ENCODE peak calls at places on chromosome 2, in five cellular contexts. A is SK-N-SH, Z is GM12878, Q is HCT116, D is K562. L is an unnamed sample.

GRCh38 chr2:216664593-216665034 is 30.7 kb downstream of the IGFBP5 start:
- DNase-seq in Q (no peak), Z (no peak), D (peak; percentile 71), A (peak; percentile 55), L (peak; percentile 43)

GRCh38 chr2:178287652-178288344 is 93.5 kb downstream of the OSBPL6 start:
- DNase-seq in A (no peak), Q (no peak), D (no peak), Z (no peak), L (peak; percentile 67)

GRCh38 chr2:64538764-64539433 is 14.8 kb downstream of the AFTPH start:
- DNase-seq in D (no peak), Z (peak; percentile 49), A (no peak), Q (no peak), L (no peak)

GRCh38 chr2:96764253-96764637 is 3.5 kb downstream of the CNNM4 start:
- DNase-seq in Q (no peak), Z (no peak), D (no peak), A (peak; percentile 57), L (no peak)

GRCh38 chr2:117850461-117850860 is 36.0 kb downstream of the DDX18 start:
- DNase-seq in Q (no peak), Z (no peak), A (no peak), D (no peak), L (no peak)

GRCh38 chr2:78145997-78146722 is 624.0 kb upstream of the LRRTM4 start:
- DNase-seq in A (no peak), D (no peak), Q (no peak), Z (no peak), L (no peak)

GRCh38 chr2:230153390-230153976 is 66.3 kb downstream of the SP110 start:
- DNase-seq in Q (no peak), A (no peak), D (no peak), Z (no peak), L (no peak)

GRCh38 chr2:72779495-72779894 is 46.3 kb downstream of the EXOC6B start:
- DNase-seq in D (no peak), Z (no peak), A (no peak), Q (no peak), L (no peak)

GRCh38 chr2:12719400-12720104 is 2.8 kb downstream of the TRIB2 start:
- DNase-seq in Q (no peak), D (no peak), A (no peak), Z (no peak), L (peak; percentile 30)

DNA sequence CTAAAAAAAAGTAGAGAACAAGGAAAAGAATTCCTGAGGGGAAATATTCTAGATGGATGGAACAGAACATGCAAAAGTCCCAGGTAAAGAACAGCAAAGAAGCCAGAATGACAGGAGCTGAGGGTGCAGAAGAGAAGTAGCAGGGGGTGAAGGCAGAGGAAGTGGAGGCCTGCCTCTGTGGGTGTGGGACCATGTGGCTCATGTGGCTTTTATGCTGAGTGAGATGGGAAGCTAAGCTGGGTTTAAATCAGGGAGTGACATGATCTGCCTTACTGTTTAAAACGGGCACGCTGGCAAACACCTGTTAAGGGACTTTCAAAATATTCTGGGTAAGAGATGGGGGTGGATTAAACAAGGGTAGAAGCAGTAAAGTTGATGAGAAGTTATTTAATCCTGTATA is 40.0 kb downstream of the GKN2 start:
- DNase-seq in Q (no peak), D (no peak), Z (no peak), A (no peak), L (no peak)
- H3K9ac ChIP-seq in Q (no peak overlapping the region), D (no peak overlapping the region), Z (no peak overlapping the region), A (no peak overlapping the region), L (no peak overlapping the region)

GRCh38 chr2:171225302-171225980 is 64.7 kb upstream of the TLK1 start:
- DNase-seq in D (no peak), Q (peak; percentile 88), A (no peak), Z (no peak), L (peak; percentile 37)
- TF ChIP-seq CTCF in D (peak; percentile 36), Q (peak; percentile 46), A (peak; percentile 47), Z (peak; percentile 24), L (no peak)

GRCh38 chr2:159471340-159471739 is 145.0 kb downstream of the BAZ2B start:
- DNase-seq in Z (no peak), A (no peak), D (no peak), Q (no peak), L (no peak)

GRCh38 chr2:159476329-159476728 is 140.0 kb downstream of the BAZ2B start:
- DNase-seq in A (no peak), Q (no peak), D (no peak), Z (no peak), L (no peak)

GRCh38 chr2:159475793-159476192 is 140.6 kb downstream of the BAZ2B start:
- DNase-seq in A (no peak), Q (no peak), Z (no peak), D (no peak), L (no peak)
- TF ChIP-seq MAX in A (no peak), Q (no peak), Z (no peak), D (no peak), L (no peak)

GRCh38 chr2:219572237-219573001 is at the start of gene INHA:
- DNase-seq in D (no peak), A (no peak), Q (no peak), Z (no peak), L (no peak)

GRCh38 chr2:219570924-219571310 is 422 bp downstream of the OBSL1 start:
- DNase-seq in A (no peak), Q (no peak), D (no peak), Z (no peak), L (peak; percentile 22)

GRCh38 chr2:219573166-219573565 is 1.1 kb downstream of the INHA start:
- DNase-seq in Z (no peak), Q (no peak), A (no peak), D (no peak), L (no peak)

GRCh38 chr2:219570194-219570923 is 980 bp downstream of the OBSL1 start:
- DNase-seq in Q (no peak), A (peak; percentile 83), D (peak; percentile 41), Z (no peak), L (peak; percentile 36)

GRCh38 chr2:219571311-219572236 is at the start of gene OBSL1:
- DNase-seq in Q (no peak), A (peak; percentile 97), D (peak; percentile 85), Z (no peak), L (peak; percentile 61)
- H3K9ac ChIP-seq in Q (no peak within 1 kb of the TSS), A (peak within 1 kb of the TSS; percentile 69), D (peak within 1 kb of the TSS; percentile 94), Z (no peak within 1 kb of the TSS), L (no peak within 1 kb of the TSS)

DNA sequence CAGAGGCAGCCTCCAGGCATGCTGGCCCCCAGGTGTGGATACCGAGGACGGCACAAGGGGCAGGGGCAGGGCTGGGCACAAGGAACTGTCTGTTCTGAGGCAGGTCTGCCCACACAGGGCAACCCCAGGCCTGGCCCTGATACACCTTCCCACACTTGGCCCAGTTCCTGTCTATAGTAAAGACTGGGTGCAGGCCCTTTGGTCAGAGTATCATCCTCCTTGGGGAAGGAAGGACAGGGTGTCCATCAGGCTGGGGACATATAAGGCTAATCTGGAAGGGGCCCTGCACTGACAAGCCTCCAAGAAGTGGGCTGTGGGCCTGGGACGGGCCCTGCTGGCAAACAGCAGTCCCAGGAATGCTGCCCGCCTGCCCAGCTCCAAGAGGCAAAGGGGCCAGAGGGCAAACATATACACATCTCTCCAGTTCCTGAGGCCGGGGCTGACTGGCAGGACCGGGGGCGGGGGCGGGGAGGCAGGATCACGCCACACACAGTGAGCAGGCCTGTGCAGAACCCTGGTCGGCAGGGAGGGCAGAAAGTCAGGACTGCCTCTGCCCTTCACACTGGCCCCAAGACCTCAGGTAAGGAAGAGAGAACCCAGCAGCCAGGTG is 18.9 kb downstream of the SDC1 start:
- DNase-seq in Q (no peak), Z (no peak), A (no peak), D (no peak), L (no peak)
- TF ChIP-seq CTCF in Q (no peak), Z (no peak), A (no peak), D (no peak), L (no peak)